ENCODE peak calls at places on chromosomes 13 and 19, in six cellular contexts. One of them, this sample, is unnamed.

GRCh38 chr13:45341034-45341798 is at the start of gene TPT1:
- DNase-seq in BE2C: peak; percentile 99
- DNase-seq in GDM1: peak; percentile 100
- DNase-seq in stimulated activated CD4-positive, alpha-beta T cell treated with anti-CD3 and anti-CD28 coated beads, Interleukin-15, amount 100 ng/mL, for 1 hour: peak; percentile 99
- DNase-seq in progenitor cell of endocrine pancreas: peak; percentile 98
- DNase-seq in anterior cingulate cortex: peak; percentile 96
- DNase-seq in this sample: peak; percentile 86

GRCh38 chr13:85266771-85267170 is 532.4 kb downstream of the SLITRK6 start:
- DNase-seq in BE2C: no peak
- DNase-seq in stimulated activated CD4-positive, alpha-beta T cell treated with anti-CD3 and anti-CD28 coated beads, Interleukin-15, amount 100 ng/mL, for 1 hour: no peak
- DNase-seq in anterior cingulate cortex: no peak
- DNase-seq in progenitor cell of endocrine pancreas: no peak
- DNase-seq in GDM1: no peak
- DNase-seq in this sample: no peak

GRCh38 chr13:94061316-94061715 is 418.2 kb downstream of the DCT start:
- DNase-seq in GDM1: no peak
- DNase-seq in anterior cingulate cortex: no peak
- DNase-seq in stimulated activated CD4-positive, alpha-beta T cell treated with anti-CD3 and anti-CD28 coated beads, Interleukin-15, amount 100 ng/mL, for 1 hour: no peak
- DNase-seq in progenitor cell of endocrine pancreas: no peak
- DNase-seq in BE2C: peak; percentile 13
- DNase-seq in this sample: no peak

GRCh38 chr19:2353895-2354592 is 6.0 kb upstream of the TMPRSS9 start:
- DNase-seq in GDM1: no peak
- DNase-seq in anterior cingulate cortex: no peak
- DNase-seq in stimulated activated CD4-positive, alpha-beta T cell treated with anti-CD3 and anti-CD28 coated beads, Interleukin-15, amount 100 ng/mL, for 1 hour: no peak
- DNase-seq in progenitor cell of endocrine pancreas: no peak
- DNase-seq in BE2C: peak; percentile 15
- DNase-seq in this sample: no peak

GRCh38 chr13:113929628-113930615 is 44.0 kb downstream of the C13orf46 start:
- DNase-seq in anterior cingulate cortex: no peak
- DNase-seq in progenitor cell of endocrine pancreas: no peak
- DNase-seq in BE2C: no peak
- DNase-seq in GDM1: no peak
- DNase-seq in stimulated activated CD4-positive, alpha-beta T cell treated with anti-CD3 and anti-CD28 coated beads, Interleukin-15, amount 100 ng/mL, for 1 hour: no peak
- DNase-seq in this sample: no peak

GRCh38 chr13:33235078-33235477 is 50.5 kb downstream of the STARD13 start:
- DNase-seq in stimulated activated CD4-positive, alpha-beta T cell treated with anti-CD3 and anti-CD28 coated beads, Interleukin-15, amount 100 ng/mL, for 1 hour: no peak
- DNase-seq in GDM1: no peak
- DNase-seq in BE2C: no peak
- DNase-seq in progenitor cell of endocrine pancreas: no peak
- DNase-seq in anterior cingulate cortex: no peak
- DNase-seq in this sample: no peak

GRCh38 chr19:9936151-9937000 is at the start of gene OLFM2:
- DNase-seq in stimulated activated CD4-positive, alpha-beta T cell treated with anti-CD3 and anti-CD28 coated beads, Interleukin-15, amount 100 ng/mL, for 1 hour: no peak
- DNase-seq in anterior cingulate cortex: peak; percentile 2
- DNase-seq in progenitor cell of endocrine pancreas: peak; percentile 58
- DNase-seq in GDM1: no peak
- DNase-seq in BE2C: peak; percentile 57
- DNase-seq in this sample: no peak

GRCh38 chr13:99495478-99496321 is 5.6 kb upstream of the TM9SF2 start:
- DNase-seq in anterior cingulate cortex: no peak
- DNase-seq in GDM1: no peak
- DNase-seq in BE2C: no peak
- DNase-seq in progenitor cell of endocrine pancreas: no peak
- DNase-seq in stimulated activated CD4-positive, alpha-beta T cell treated with anti-CD3 and anti-CD28 coated beads, Interleukin-15, amount 100 ng/mL, for 1 hour: no peak
- DNase-seq in this sample: no peak

GRCh38 chr13:40116008-40116407 is 460.5 kb downstream of the COG6 start:
- DNase-seq in progenitor cell of endocrine pancreas: no peak
- DNase-seq in BE2C: no peak
- DNase-seq in stimulated activated CD4-positive, alpha-beta T cell treated with anti-CD3 and anti-CD28 coated beads, Interleukin-15, amount 100 ng/mL, for 1 hour: no peak
- DNase-seq in anterior cingulate cortex: no peak
- DNase-seq in GDM1: no peak
- DNase-seq in this sample: no peak

GRCh38 chr13:114027046-114027760 is 53.3 kb upstream of the C13orf46 start:
- DNase-seq in stimulated activated CD4-positive, alpha-beta T cell treated with anti-CD3 and anti-CD28 coated beads, Interleukin-15, amount 100 ng/mL, for 1 hour: no peak
- DNase-seq in anterior cingulate cortex: no peak
- DNase-seq in BE2C: no peak
- DNase-seq in GDM1: no peak
- DNase-seq in progenitor cell of endocrine pancreas: no peak
- DNase-seq in this sample: no peak

GRCh38 chr13:67258482-67258881 is 28.3 kb upstream of the PCDH9 start:
- DNase-seq in stimulated activated CD4-positive, alpha-beta T cell treated with anti-CD3 and anti-CD28 coated beads, Interleukin-15, amount 100 ng/mL, for 1 hour: no peak
- DNase-seq in anterior cingulate cortex: no peak
- DNase-seq in progenitor cell of endocrine pancreas: no peak
- DNase-seq in BE2C: no peak
- DNase-seq in GDM1: no peak
- DNase-seq in this sample: no peak

GRCh38 chr19:4007836-4008539 is 452 bp downstream of the PIAS4 start:
- DNase-seq in GDM1: no peak
- DNase-seq in progenitor cell of endocrine pancreas: no peak
- DNase-seq in anterior cingulate cortex: no peak
- DNase-seq in stimulated activated CD4-positive, alpha-beta T cell treated with anti-CD3 and anti-CD28 coated beads, Interleukin-15, amount 100 ng/mL, for 1 hour: no peak
- DNase-seq in BE2C: no peak
- DNase-seq in this sample: no peak

GRCh38 chr19:47274071-47274890 is at the start of gene INAFM1:
- DNase-seq in GDM1: peak; percentile 90
- DNase-seq in progenitor cell of endocrine pancreas: peak; percentile 99
- DNase-seq in stimulated activated CD4-positive, alpha-beta T cell treated with anti-CD3 and anti-CD28 coated beads, Interleukin-15, amount 100 ng/mL, for 1 hour: peak; percentile 100
- DNase-seq in anterior cingulate cortex: peak; percentile 88
- DNase-seq in BE2C: peak; percentile 100
- DNase-seq in this sample: peak; percentile 90

GRCh38 chr19:49421039-49421877 is 2.0 kb downstream of the PTH2 start:
- DNase-seq in progenitor cell of endocrine pancreas: peak; percentile 65
- DNase-seq in GDM1: peak; percentile 56
- DNase-seq in anterior cingulate cortex: no peak
- DNase-seq in stimulated activated CD4-positive, alpha-beta T cell treated with anti-CD3 and anti-CD28 coated beads, Interleukin-15, amount 100 ng/mL, for 1 hour: no peak
- DNase-seq in BE2C: peak; percentile 91
- DNase-seq in this sample: peak; percentile 82

GRCh38 chr13:51832471-51833152 is 12.4 kb downstream of the TMEM272 start:
- DNase-seq in stimulated activated CD4-positive, alpha-beta T cell treated with anti-CD3 and anti-CD28 coated beads, Interleukin-15, amount 100 ng/mL, for 1 hour: no peak
- DNase-seq in progenitor cell of endocrine pancreas: no peak
- DNase-seq in GDM1: peak; percentile 23
- DNase-seq in anterior cingulate cortex: no peak
- DNase-seq in BE2C: peak; percentile 31
- DNase-seq in this sample: no peak